ENCODE peak calls at places on chromosomes 13 and 19, in nine cellular contexts. One of them, this sample, is unnamed.

GRCh38 chr13:26497991-26498423 is 59.5 kb upstream of the WASF3 start:
- DNase-seq in glutamatergic neuron: no peak
- DNase-seq in anterior cingulate cortex: no peak
- DNase-seq in stimulated activated CD4-positive, alpha-beta T cell treated with anti-CD3 and anti-CD28 coated beads, Interleukin-12 subunit alpha, Interleukin-12 subunit beta, amount 100 ng/mL, for 4 hours: no peak
- DNase-seq in activated CD4-positive, alpha-beta T cell treated with anti-CD3 and anti-CD28 coated beads for 48 hours: no peak
- DNase-seq in left colon: no peak
- DNase-seq in NCI-H2171 treated with DMSO at 0.1 percent for 48 hours: no peak
- DNase-seq in RPMI7951: no peak
- DNase-seq in NB4: no peak
- DNase-seq in this sample: no peak

GRCh38 chr19:3849092-3849491 is 19.7 kb downstream of the ZFR2 start:
- DNase-seq in glutamatergic neuron: peak; percentile 66
- DNase-seq in anterior cingulate cortex: no peak
- DNase-seq in stimulated activated CD4-positive, alpha-beta T cell treated with anti-CD3 and anti-CD28 coated beads, Interleukin-12 subunit alpha, Interleukin-12 subunit beta, amount 100 ng/mL, for 4 hours: peak; percentile 44
- DNase-seq in activated CD4-positive, alpha-beta T cell treated with anti-CD3 and anti-CD28 coated beads for 48 hours: peak; percentile 64
- DNase-seq in left colon: peak; percentile 56
- DNase-seq in NCI-H2171 treated with DMSO at 0.1 percent for 48 hours: peak; percentile 49
- DNase-seq in RPMI7951: peak; percentile 56
- DNase-seq in NB4: no peak
- DNase-seq in this sample: peak; percentile 48

GRCh38 chr13:105597573-105597972 is 937.9 kb downstream of the EFNB2 start:
- DNase-seq in glutamatergic neuron: no peak
- DNase-seq in anterior cingulate cortex: no peak
- DNase-seq in stimulated activated CD4-positive, alpha-beta T cell treated with anti-CD3 and anti-CD28 coated beads, Interleukin-12 subunit alpha, Interleukin-12 subunit beta, amount 100 ng/mL, for 4 hours: no peak
- DNase-seq in activated CD4-positive, alpha-beta T cell treated with anti-CD3 and anti-CD28 coated beads for 48 hours: no peak
- DNase-seq in left colon: no peak
- DNase-seq in NCI-H2171 treated with DMSO at 0.1 percent for 48 hours: no peak
- DNase-seq in RPMI7951: no peak
- DNase-seq in NB4: no peak
- DNase-seq in this sample: no peak

GRCh38 chr19:9362905-9363304 is at the start of gene ZNF177:
- DNase-seq in glutamatergic neuron: no peak
- DNase-seq in anterior cingulate cortex: no peak
- DNase-seq in stimulated activated CD4-positive, alpha-beta T cell treated with anti-CD3 and anti-CD28 coated beads, Interleukin-12 subunit alpha, Interleukin-12 subunit beta, amount 100 ng/mL, for 4 hours: no peak
- DNase-seq in activated CD4-positive, alpha-beta T cell treated with anti-CD3 and anti-CD28 coated beads for 48 hours: no peak
- DNase-seq in left colon: no peak
- DNase-seq in NCI-H2171 treated with DMSO at 0.1 percent for 48 hours: peak; percentile 73
- DNase-seq in RPMI7951: peak; percentile 62
- DNase-seq in NB4: peak; percentile 75
- DNase-seq in this sample: no peak

GRCh38 chr19:6925801-6926751 is 38.7 kb downstream of the ADGRE1 start:
- DNase-seq in glutamatergic neuron: no peak
- DNase-seq in anterior cingulate cortex: no peak
- DNase-seq in stimulated activated CD4-positive, alpha-beta T cell treated with anti-CD3 and anti-CD28 coated beads, Interleukin-12 subunit alpha, Interleukin-12 subunit beta, amount 100 ng/mL, for 4 hours: peak; percentile 15
- DNase-seq in activated CD4-positive, alpha-beta T cell treated with anti-CD3 and anti-CD28 coated beads for 48 hours: peak; percentile 54
- DNase-seq in left colon: peak; percentile 6
- DNase-seq in NCI-H2171 treated with DMSO at 0.1 percent for 48 hours: no peak
- DNase-seq in RPMI7951: peak; percentile 86
- DNase-seq in NB4: peak; percentile 11
- DNase-seq in this sample: no peak

GRCh38 chr13:71799320-71799719 is 67.7 kb downstream of the DACH1 start:
- DNase-seq in glutamatergic neuron: no peak
- DNase-seq in anterior cingulate cortex: no peak
- DNase-seq in stimulated activated CD4-positive, alpha-beta T cell treated with anti-CD3 and anti-CD28 coated beads, Interleukin-12 subunit alpha, Interleukin-12 subunit beta, amount 100 ng/mL, for 4 hours: no peak
- DNase-seq in activated CD4-positive, alpha-beta T cell treated with anti-CD3 and anti-CD28 coated beads for 48 hours: no peak
- DNase-seq in left colon: no peak
- DNase-seq in NCI-H2171 treated with DMSO at 0.1 percent for 48 hours: peak; percentile 44
- DNase-seq in RPMI7951: no peak
- DNase-seq in NB4: no peak
- DNase-seq in this sample: no peak

GRCh38 chr19:11856568-11857264 is 8.2 kb downstream of the ZNF439 start:
- DNase-seq in glutamatergic neuron: no peak
- DNase-seq in anterior cingulate cortex: no peak
- DNase-seq in stimulated activated CD4-positive, alpha-beta T cell treated with anti-CD3 and anti-CD28 coated beads, Interleukin-12 subunit alpha, Interleukin-12 subunit beta, amount 100 ng/mL, for 4 hours: no peak
- DNase-seq in activated CD4-positive, alpha-beta T cell treated with anti-CD3 and anti-CD28 coated beads for 48 hours: no peak
- DNase-seq in left colon: peak; percentile 17
- DNase-seq in NCI-H2171 treated with DMSO at 0.1 percent for 48 hours: no peak
- DNase-seq in RPMI7951: no peak
- DNase-seq in NB4: no peak
- DNase-seq in this sample: no peak

GRCh38 chr13:74021507-74021906 is 112.7 kb downstream of the KLF12 start:
- DNase-seq in glutamatergic neuron: no peak
- DNase-seq in anterior cingulate cortex: no peak
- DNase-seq in stimulated activated CD4-positive, alpha-beta T cell treated with anti-CD3 and anti-CD28 coated beads, Interleukin-12 subunit alpha, Interleukin-12 subunit beta, amount 100 ng/mL, for 4 hours: no peak
- DNase-seq in activated CD4-positive, alpha-beta T cell treated with anti-CD3 and anti-CD28 coated beads for 48 hours: no peak
- DNase-seq in left colon: no peak
- DNase-seq in NCI-H2171 treated with DMSO at 0.1 percent for 48 hours: no peak
- DNase-seq in RPMI7951: no peak
- DNase-seq in NB4: no peak
- DNase-seq in this sample: no peak

GRCh38 chr19:48308695-48309586 is 16.4 kb upstream of the EMP3 start:
- DNase-seq in glutamatergic neuron: peak; percentile 58
- DNase-seq in anterior cingulate cortex: peak; percentile 9
- DNase-seq in stimulated activated CD4-positive, alpha-beta T cell treated with anti-CD3 and anti-CD28 coated beads, Interleukin-12 subunit alpha, Interleukin-12 subunit beta, amount 100 ng/mL, for 4 hours: no peak
- DNase-seq in activated CD4-positive, alpha-beta T cell treated with anti-CD3 and anti-CD28 coated beads for 48 hours: no peak
- DNase-seq in left colon: no peak
- DNase-seq in NCI-H2171 treated with DMSO at 0.1 percent for 48 hours: peak; percentile 40
- DNase-seq in RPMI7951: no peak
- DNase-seq in NB4: peak; percentile 83
- DNase-seq in this sample: no peak

GRCh38 chr19:17522988-17523872 is 11.8 kb downstream of the PGLS start:
- DNase-seq in glutamatergic neuron: no peak
- DNase-seq in anterior cingulate cortex: peak; percentile 47
- DNase-seq in stimulated activated CD4-positive, alpha-beta T cell treated with anti-CD3 and anti-CD28 coated beads, Interleukin-12 subunit alpha, Interleukin-12 subunit beta, amount 100 ng/mL, for 4 hours: peak; percentile 26
- DNase-seq in activated CD4-positive, alpha-beta T cell treated with anti-CD3 and anti-CD28 coated beads for 48 hours: peak; percentile 70
- DNase-seq in left colon: peak; percentile 58
- DNase-seq in NCI-H2171 treated with DMSO at 0.1 percent for 48 hours: no peak
- DNase-seq in RPMI7951: no peak
- DNase-seq in NB4: peak; percentile 99
- DNase-seq in this sample: no peak

GRCh38 chr19:7488736-7489353 is at the start of gene PEX11G:
- DNase-seq in glutamatergic neuron: peak; percentile 97
- DNase-seq in anterior cingulate cortex: peak; percentile 87
- DNase-seq in stimulated activated CD4-positive, alpha-beta T cell treated with anti-CD3 and anti-CD28 coated beads, Interleukin-12 subunit alpha, Interleukin-12 subunit beta, amount 100 ng/mL, for 4 hours: peak; percentile 90
- DNase-seq in activated CD4-positive, alpha-beta T cell treated with anti-CD3 and anti-CD28 coated beads for 48 hours: peak; percentile 93
- DNase-seq in left colon: peak; percentile 94
- DNase-seq in NCI-H2171 treated with DMSO at 0.1 percent for 48 hours: peak; percentile 77
- DNase-seq in RPMI7951: peak; percentile 81
- DNase-seq in NB4: peak; percentile 77
- DNase-seq in this sample: peak; percentile 95

GRCh38 chr13:48210178-48210577 is 22.8 kb upstream of the ITM2B start:
- DNase-seq in glutamatergic neuron: no peak
- DNase-seq in anterior cingulate cortex: no peak
- DNase-seq in stimulated activated CD4-positive, alpha-beta T cell treated with anti-CD3 and anti-CD28 coated beads, Interleukin-12 subunit alpha, Interleukin-12 subunit beta, amount 100 ng/mL, for 4 hours: no peak
- DNase-seq in activated CD4-positive, alpha-beta T cell treated with anti-CD3 and anti-CD28 coated beads for 48 hours: no peak
- DNase-seq in left colon: no peak
- DNase-seq in NCI-H2171 treated with DMSO at 0.1 percent for 48 hours: no peak
- DNase-seq in RPMI7951: peak; percentile 43
- DNase-seq in NB4: peak; percentile 80
- DNase-seq in this sample: no peak

GRCh38 chr13:106117640-106118039 is 417.8 kb downstream of the EFNB2 start:
- DNase-seq in glutamatergic neuron: no peak
- DNase-seq in anterior cingulate cortex: no peak
- DNase-seq in stimulated activated CD4-positive, alpha-beta T cell treated with anti-CD3 and anti-CD28 coated beads, Interleukin-12 subunit alpha, Interleukin-12 subunit beta, amount 100 ng/mL, for 4 hours: no peak
- DNase-seq in activated CD4-positive, alpha-beta T cell treated with anti-CD3 and anti-CD28 coated beads for 48 hours: no peak
- DNase-seq in left colon: no peak
- DNase-seq in NCI-H2171 treated with DMSO at 0.1 percent for 48 hours: no peak
- DNase-seq in RPMI7951: no peak
- DNase-seq in NB4: no peak
- DNase-seq in this sample: no peak

GRCh38 chr13:49297338-49297737 is 49.6 kb downstream of the CDADC1 start:
- DNase-seq in glutamatergic neuron: no peak
- DNase-seq in anterior cingulate cortex: no peak
- DNase-seq in stimulated activated CD4-positive, alpha-beta T cell treated with anti-CD3 and anti-CD28 coated beads, Interleukin-12 subunit alpha, Interleukin-12 subunit beta, amount 100 ng/mL, for 4 hours: no peak
- DNase-seq in activated CD4-positive, alpha-beta T cell treated with anti-CD3 and anti-CD28 coated beads for 48 hours: no peak
- DNase-seq in left colon: no peak
- DNase-seq in NCI-H2171 treated with DMSO at 0.1 percent for 48 hours: no peak
- DNase-seq in RPMI7951: no peak
- DNase-seq in NB4: no peak
- DNase-seq in this sample: no peak

This sample was measured in nephron progenitor cell.